ENCODE peak calls at places on chromosomes 13 and 19, in ten cellular contexts. C is T-cell; G is head of caudate nucleus; H is type B pancreatic cell; X is activated CD4-positive, alpha-beta T cell treated with anti-CD3 and anti-CD28 coated beads, Interleukin-2, amount 50 U/mL, for 24 hours; A is central memory CD8-positive, alpha-beta T cell; J is NCI-H1417 treated with DMSO at 0.1 percent for 48 hours; N is stimulated activated CD4-positive, alpha-beta T cell treated with anti-CD3 and anti-CD28 coated beads, Interleukin-15, amount 100 ng/mL, for 1 hour; L is T-helper 2 cell treated with Interferon-gamma antibody and Interleukin-4, amounts not matched to agents 5 μg/mL and 100 μg/mL, for 36 hours; Y is stimulated activated CD8-positive, alpha-beta memory T cell treated with anti-CD3 and anti-CD28 coated beads, Interleukin-4, amount 100 ng/mL, for 1 hour. W is an unnamed sample.

GRCh38 chr19:3383121-3383722 is 16.8 kb downstream of the NFIC start:
- DNase-seq in J (no peak), Y (no peak), N (no peak), L (no peak), C (no peak), X (no peak), H (no peak), A (no peak), G (no peak), W (no peak)

GRCh38 chr13:110358381-110358780 is 51.3 kb downstream of the COL4A2 start:
- DNase-seq in A (no peak), X (no peak), L (no peak), H (no peak), J (no peak), C (no peak), N (no peak), Y (no peak), G (no peak), W (no peak)

GRCh38 chr13:85655040-85655439 is 144.2 kb downstream of the SLITRK6 start:
- DNase-seq in H (no peak), N (no peak), L (no peak), G (no peak), X (no peak), Y (no peak), C (no peak), A (no peak), J (no peak), W (no peak)

GRCh38 chr13:20069956-20070355 is 90.9 kb downstream of the GJA3 start:
- DNase-seq in X (no peak), Y (no peak), N (no peak), A (no peak), H (no peak), G (no peak), L (no peak), J (no peak), C (no peak), W (no peak)

GRCh38 chr19:51799998-51800848 is 5.3 kb downstream of the FPR3 start:
- DNase-seq in L (no peak), H (no peak), J (no peak), A (no peak), X (no peak), Y (no peak), N (no peak), G (no peak), C (no peak), W (no peak)

GRCh38 chr13:31424130-31424729 is 224.5 kb downstream of the B3GLCT start:
- DNase-seq in C (no peak), X (peak; percentile 32), A (peak; percentile 20), J (no peak), H (peak; percentile 77), G (peak; percentile 85), Y (peak; percentile 2), L (peak; percentile 45), N (peak; percentile 6), W (peak; percentile 5)

GRCh38 chr13:105971312-105971711 is 564.1 kb downstream of the EFNB2 start:
- DNase-seq in H (no peak), L (no peak), X (no peak), N (no peak), A (no peak), G (no peak), Y (no peak), J (no peak), C (no peak), W (no peak)

GRCh38 chr13:42076309-42076713 is 27.9 kb downstream of the DGKH start:
- DNase-seq in X (no peak), H (no peak), N (no peak), L (no peak), G (no peak), Y (no peak), J (no peak), A (no peak), C (no peak), W (no peak)

GRCh38 chr13:36418022-36418805 is 14.1 kb upstream of the CCNA1 start:
- DNase-seq in C (no peak), G (no peak), N (no peak), X (no peak), A (no peak), L (peak; percentile 62), J (no peak), Y (no peak), H (no peak), W (no peak)

GRCh38 chr13:39451860-39452301 is 151.1 kb downstream of the LHFPL6 start:
- DNase-seq in X (no peak), Y (no peak), H (no peak), N (no peak), G (no peak), J (peak; percentile 1), C (no peak), A (no peak), L (no peak), W (no peak)

GRCh38 chr19:19026299-19026971 is 6.9 kb downstream of the SUGP2 start:
- DNase-seq in H (no peak), C (no peak), L (no peak), Y (no peak), X (no peak), N (no peak), J (no peak), G (no peak), A (no peak), W (no peak)

GRCh38 chr13:113283904-113284303 is 13.1 kb upstream of the LAMP1 start:
- DNase-seq in X (no peak), G (no peak), L (no peak), A (no peak), C (no peak), N (no peak), Y (no peak), J (no peak), H (no peak), W (no peak)

GRCh38 chr13:30607908-30608307 is 9.8 kb upstream of the USPL1 start:
- DNase-seq in J (no peak), X (peak; percentile 12), C (peak; percentile 74), H (no peak), N (peak; percentile 23), A (peak; percentile 27), Y (peak; percentile 28), L (peak; percentile 58), G (no peak), W (peak; percentile 36)

GRCh38 chr13:25738797-25739196 is 313.0 kb downstream of the SHISA2 start:
- DNase-seq in H (no peak), J (no peak), X (no peak), C (no peak), G (no peak), A (no peak), N (no peak), Y (no peak), L (no peak), W (no peak)

W was measured in activated T-helper 1 cell treated with Interleukin-2 at 50 U/mL for 16 hours.